ENCODE peak calls at places on chromosomes 13 and 19, in four cellular contexts. One of them, this sample, is unnamed.

GRCh38 chr19:12665281-12665573 is 1.3 kb downstream of the MAN2B1 start:
- DNase-seq in H1: no peak
- DNase-seq in GM12878: peak; percentile 61
- DNase-seq in HepG2: no peak
- DNase-seq in this sample: no peak

GRCh38 chr19:47512183-47512947 is 2.5 kb downstream of the NAPA start:
- DNase-seq in GM12878: no peak
- DNase-seq in H1: no peak
- DNase-seq in HepG2: peak; percentile 52
- DNase-seq in this sample: no peak

GRCh38 chr13:21111546-21111945 is 50.2 kb upstream of the LATS2 start:
- DNase-seq in HepG2: no peak
- DNase-seq in GM12878: no peak
- DNase-seq in H1: no peak
- DNase-seq in this sample: no peak

GRCh38 chr19:19537321-19538048 is 580 bp upstream of the CILP2 start:
- DNase-seq in HepG2: no peak
- DNase-seq in GM12878: no peak
- DNase-seq in H1: no peak
- DNase-seq in this sample: no peak

GRCh38 chr19:47615230-47615629 is 6.3 kb downstream of the BICRA start:
- DNase-seq in H1: no peak
- DNase-seq in HepG2: no peak
- DNase-seq in GM12878: no peak
- DNase-seq in this sample: no peak

GRCh38 chr13:43583331-43583730 is 203.4 kb downstream of the ENOX1 start:
- DNase-seq in H1: no peak
- DNase-seq in GM12878: no peak
- DNase-seq in HepG2: no peak
- DNase-seq in this sample: no peak

GRCh38 chr19:17703823-17704463 is 15.3 kb upstream of the MAP1S start:
- DNase-seq in HepG2: peak; percentile 33
- DNase-seq in H1: peak; percentile 95
- DNase-seq in GM12878: no peak
- DNase-seq in this sample: peak; percentile 66

GRCh38 chr13:39811696-39812095 is 156.2 kb downstream of the COG6 start:
- DNase-seq in GM12878: no peak
- DNase-seq in HepG2: no peak
- DNase-seq in H1: no peak
- DNase-seq in this sample: peak; percentile 0

GRCh38 chr19:14434543-14435319 is 1.6 kb downstream of the PKN1 start:
- DNase-seq in GM12878: no peak
- DNase-seq in HepG2: peak; percentile 72
- DNase-seq in H1: no peak
- DNase-seq in this sample: peak; percentile 88

GRCh38 chr13:99759163-99759552 is 212.4 kb downstream of the ZIC5 start:
- DNase-seq in GM12878: no peak
- DNase-seq in H1: peak; percentile 0
- DNase-seq in HepG2: no peak
- DNase-seq in this sample: no peak

GRCh38 chr13:112821340-112822055 is 131.7 kb downstream of the ATP11A start:
- DNase-seq in GM12878: no peak
- DNase-seq in H1: no peak
- DNase-seq in HepG2: no peak
- DNase-seq in this sample: no peak

GRCh38 chr13:24650157-24650556 is 30.1 kb upstream of the ATP12A start:
- DNase-seq in HepG2: no peak
- DNase-seq in H1: no peak
- DNase-seq in GM12878: no peak
- DNase-seq in this sample: no peak

DNA sequence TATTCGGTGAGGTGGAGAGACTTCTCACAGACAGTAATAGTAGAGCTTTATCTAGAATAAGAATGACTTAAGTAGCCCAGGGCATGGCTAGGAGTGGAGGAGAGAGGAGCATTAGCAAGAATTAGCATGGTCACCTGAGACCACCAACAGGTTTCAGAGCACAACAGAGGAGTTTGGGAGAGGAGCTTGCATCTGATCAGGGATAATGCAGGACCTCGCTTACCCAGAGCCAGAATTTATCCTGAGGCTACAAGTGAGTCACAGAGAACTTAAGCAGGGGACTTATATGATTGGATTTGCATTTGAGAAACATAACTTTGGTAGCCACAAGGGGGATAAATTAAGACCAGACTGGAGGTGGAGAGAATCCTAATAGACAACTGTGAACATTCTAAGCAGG is 102.1 kb upstream of the FNDC3A start:
- DNase-seq in HepG2: no peak
- DNase-seq in H1: no peak
- DNase-seq in GM12878: no peak
- DNase-seq in this sample: no peak
- TF ChIP-seq CBX5 in HepG2: no peak
- TF ChIP-seq CBX5 in H1: no peak
- TF ChIP-seq CBX5 in GM12878: no peak
- TF ChIP-seq CBX5 in this sample: no peak

GRCh38 chr13:30872685-30873443 is 33.2 kb upstream of the MEDAG start:
- DNase-seq in HepG2: peak; percentile 26
- DNase-seq in GM12878: no peak
- DNase-seq in H1: no peak
- DNase-seq in this sample: no peak
- TF ChIP-seq BRCA1 in HepG2: no peak
- TF ChIP-seq BRCA1 in GM12878: no peak
- TF ChIP-seq BRCA1 in H1: no peak
- TF ChIP-seq BRCA1 in this sample: no peak

GRCh38 chr13:53784331-53784730 is 755.7 kb downstream of the OLFM4 start:
- DNase-seq in H1: no peak
- DNase-seq in HepG2: no peak
- DNase-seq in GM12878: no peak
- DNase-seq in this sample: no peak

GRCh38 chr13:53782400-53783030 is 753.9 kb downstream of the OLFM4 start:
- DNase-seq in HepG2: peak; percentile 33
- DNase-seq in GM12878: peak; percentile 3
- DNase-seq in H1: peak; percentile 47
- DNase-seq in this sample: peak; percentile 3

GRCh38 chr13:53783466-53783865 is 754.9 kb downstream of the OLFM4 start:
- DNase-seq in HepG2: no peak
- DNase-seq in GM12878: no peak
- DNase-seq in H1: no peak
- DNase-seq in this sample: no peak

GRCh38 chr13:53788286-53788685 is 759.7 kb downstream of the OLFM4 start:
- DNase-seq in H1: no peak
- DNase-seq in GM12878: no peak
- DNase-seq in HepG2: no peak
- DNase-seq in this sample: no peak
- TF ChIP-seq SP1 in H1: no peak
- TF ChIP-seq SP1 in GM12878: no peak
- TF ChIP-seq SP1 in HepG2: no peak
- TF ChIP-seq SP1 in this sample: no peak

DNA sequence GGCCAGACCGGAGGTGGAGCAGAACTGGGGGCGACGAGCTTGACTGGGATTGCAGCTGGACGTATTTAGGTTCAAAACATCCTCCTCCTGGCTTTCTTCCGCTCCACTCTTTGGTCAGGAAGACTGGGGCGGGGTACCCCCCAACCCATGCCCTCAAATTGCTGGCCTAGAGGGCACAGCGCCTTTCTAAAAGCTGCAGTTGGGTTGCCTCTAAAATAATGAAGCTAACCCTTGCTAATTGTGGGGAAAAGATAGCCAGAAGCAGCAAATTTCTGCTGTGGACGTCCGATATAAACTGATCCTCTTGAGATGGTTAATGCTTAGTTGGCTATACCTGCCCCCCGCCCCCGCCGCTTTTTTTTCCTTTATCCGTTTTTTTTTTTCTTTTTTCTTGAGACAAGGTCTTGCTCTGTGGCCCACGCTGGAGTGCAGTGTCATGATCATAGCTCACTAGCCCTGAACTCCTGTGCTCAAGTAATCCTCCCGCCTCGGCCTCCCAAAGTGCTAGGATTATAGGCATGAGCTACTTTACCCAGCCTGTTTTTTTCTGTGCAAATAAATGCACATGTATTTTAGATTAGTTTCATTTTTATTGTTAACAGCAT is 759 bp upstream of the CHERP start:
- DNase-seq in H1: no peak
- DNase-seq in GM12878: no peak
- DNase-seq in HepG2: no peak
- DNase-seq in this sample: peak; percentile 23
- TF ChIP-seq CBX5 in H1: no peak
- TF ChIP-seq CBX5 in GM12878: no peak
- TF ChIP-seq CBX5 in HepG2: no peak
- TF ChIP-seq CBX5 in this sample: no peak

GRCh38 chr13:78638216-78638615 is 20.7 kb downstream of the OBI1 start:
- DNase-seq in H1: no peak
- DNase-seq in GM12878: no peak
- DNase-seq in HepG2: no peak
- DNase-seq in this sample: no peak
- TF ChIP-seq BRCA1 in H1: no peak
- TF ChIP-seq BRCA1 in GM12878: no peak
- TF ChIP-seq BRCA1 in HepG2: no peak
- TF ChIP-seq BRCA1 in this sample: no peak

GRCh38 chr19:3142292-3142670 is 6.4 kb downstream of the GNA15 start:
- DNase-seq in HepG2: no peak
- DNase-seq in GM12878: no peak
- DNase-seq in H1: no peak
- DNase-seq in this sample: no peak
- TF ChIP-seq SP1 in HepG2: no peak
- TF ChIP-seq SP1 in GM12878: no peak
- TF ChIP-seq SP1 in H1: no peak
- TF ChIP-seq SP1 in this sample: no peak

GRCh38 chr19:610801-611505 is 21.3 kb downstream of the HCN2 start:
- DNase-seq in GM12878: no peak
- DNase-seq in H1: no peak
- DNase-seq in HepG2: no peak
- DNase-seq in this sample: peak; percentile 91
- TF ChIP-seq CBX5 in GM12878: no peak
- TF ChIP-seq CBX5 in H1: no peak
- TF ChIP-seq CBX5 in HepG2: no peak
- TF ChIP-seq CBX5 in this sample: no peak

GRCh38 chr19:16603090-16603489 is 24.9 kb downstream of the MED26 start:
- DNase-seq in GM12878: no peak
- DNase-seq in H1: no peak
- DNase-seq in HepG2: no peak
- DNase-seq in this sample: no peak
- TF ChIP-seq BRCA1 in GM12878: no peak
- TF ChIP-seq BRCA1 in H1: no peak
- TF ChIP-seq BRCA1 in HepG2: no peak
- TF ChIP-seq BRCA1 in this sample: no peak

GRCh38 chr13:27076411-27076810 is 95.2 kb downstream of the USP12 start:
- DNase-seq in GM12878: no peak
- DNase-seq in H1: no peak
- DNase-seq in HepG2: no peak
- DNase-seq in this sample: no peak
- TF ChIP-seq SP1 in GM12878: no peak
- TF ChIP-seq SP1 in H1: no peak
- TF ChIP-seq SP1 in HepG2: no peak
- TF ChIP-seq SP1 in this sample: no peak

This sample was measured in K562.